ENCODE peak calls at places on chromosomes 13 and 19, in eight cellular contexts. P, Z, K, E, B, Q, S and U are unnamed samples.

GRCh38 chr19:14165986-14166385 is 29.6 kb upstream of the ASF1B start:
- DNase-seq in B (no peak), S (no peak), E (no peak), Z (no peak), P (no peak), Q (no peak), K (no peak), U (peak; percentile 56)

GRCh38 chr13:84439108-84439507 is 556.8 kb upstream of the SLITRK1 start:
- DNase-seq in Z (no peak), S (no peak), K (no peak), E (peak; percentile 54), Q (no peak), P (no peak), B (no peak), U (no peak)

GRCh38 chr19:28028881-28029280 is 1184.1 kb downstream of the UQCRFS1 start:
- DNase-seq in B (no peak), Q (no peak), Z (no peak), S (no peak), K (no peak), P (no peak), E (no peak), U (no peak)

GRCh38 chr13:83879431-83880171 is 2.7 kb downstream of the SLITRK1 start:
- DNase-seq in Q (no peak), Z (peak; percentile 32), P (no peak), K (no peak), B (no peak), E (no peak), S (no peak), U (peak; percentile 16)

GRCh38 chr13:113224486-113224885 is 15.1 kb downstream of the CUL4A start:
- DNase-seq in P (no peak), Q (no peak), S (peak; percentile 42), K (no peak), Z (no peak), E (no peak), B (no peak), U (no peak)

GRCh38 chr13:108276060-108276459 is 6.5 kb downstream of the TNFSF13B start:
- DNase-seq in E (peak; percentile 11), Q (peak; percentile 71), P (no peak), K (no peak), Z (no peak), B (no peak), S (no peak), U (no peak)

GRCh38 chr13:99572131-99572530 is 70.9 kb downstream of the TM9SF2 start:
- DNase-seq in P (no peak), B (no peak), Z (no peak), S (no peak), E (no peak), K (no peak), Q (no peak), U (no peak)

GRCh38 chr19:49014123-49014869 is 2.6 kb downstream of the LHB start:
- DNase-seq in P (no peak), S (no peak), K (no peak), B (no peak), Q (no peak), Z (no peak), E (no peak), U (no peak)

GRCh38 chr13:111038887-111039286 is 76.2 kb upstream of the ARHGEF7 start:
- DNase-seq in E (no peak), Z (no peak), S (no peak), Q (no peak), P (no peak), K (no peak), B (no peak), U (no peak)

GRCh38 chr13:24724714-24725113 is 39.3 kb upstream of the RNF17 start:
- DNase-seq in Z (no peak), K (no peak), P (no peak), E (no peak), S (no peak), Q (no peak), B (no peak), U (no peak)

GRCh38 chr13:110869231-110869804 is 45.6 kb downstream of the ANKRD10 start:
- DNase-seq in K (no peak), S (no peak), E (no peak), Q (peak; percentile 74), P (no peak), B (no peak), Z (peak; percentile 24), U (no peak)

GRCh38 chr13:91280806-91281205 is 66.7 kb upstream of the MIR17HG start:
- DNase-seq in B (no peak), K (no peak), S (peak; percentile 32), Z (no peak), P (no peak), E (no peak), Q (no peak), U (no peak)

GRCh38 chr13:21749410-21749809 is 78.5 kb downstream of the FGF9 start:
- DNase-seq in K (no peak), B (peak; percentile 71), Z (no peak), E (peak; percentile 13), Q (no peak), S (no peak), P (no peak), U (no peak)

GRCh38 chr13:45327253-45327954 is 13.6 kb downstream of the TPT1 start:
- DNase-seq in P (no peak), Q (no peak), B (no peak), S (no peak), Z (peak; percentile 38), E (no peak), K (no peak), U (no peak)

GRCh38 chr13:74575729-74576125 is 441.5 kb upstream of the KLF12 start:
- DNase-seq in S (peak; percentile 95), K (peak; percentile 28), B (no peak), Z (peak; percentile 86), Q (peak; percentile 83), P (peak; percentile 32), E (peak; percentile 43), U (peak; percentile 78)

GRCh38 chr19:37470216-37470615 is 1.1 kb downstream of the ZNF570 start:
- DNase-seq in Z (no peak), Q (no peak), B (no peak), S (no peak), P (no peak), E (peak; percentile 6), K (no peak), U (no peak)
- H3K4me3 ChIP-seq in Z (peak overlapping the region; percentile 99), Q (peak overlapping the region; percentile 93), B (peak overlapping the region; percentile 100), S (peak overlapping the region; percentile 96), P (peak overlapping the region; percentile 90), E (peak overlapping the region; percentile 98), K (peak overlapping the region; percentile 89), U (no peak overlapping the region)

GRCh38 chr19:3366104-3366760 is at the start of gene NFIC:
- DNase-seq in P (no peak), Q (peak; percentile 94), K (no peak), Z (peak; percentile 77), B (no peak), E (peak; percentile 89), S (peak; percentile 69), U (peak; percentile 90)
- H3K4me3 ChIP-seq in P (peak within 1 kb of the TSS; percentile 99), Q (peak within 1 kb of the TSS; percentile 85), K (no peak within 1 kb of the TSS), Z (peak within 1 kb of the TSS; percentile 57), B (peak within 1 kb of the TSS; percentile 76), E (peak within 1 kb of the TSS; percentile 74), S (peak within 1 kb of the TSS; percentile 74), U (peak within 1 kb of the TSS; percentile 44)

GRCh38 chr13:57638147-57638890 is 6.8 kb downstream of the PCDH17 start:
- DNase-seq in Z (no peak), B (no peak), E (no peak), Q (no peak), K (no peak), S (no peak), P (no peak), U (no peak)
- H3K4me3 ChIP-seq in Z (no peak overlapping the region), B (no peak overlapping the region), E (no peak overlapping the region), Q (no peak overlapping the region), K (no peak overlapping the region), S (no peak overlapping the region), P (no peak overlapping the region), U (no peak overlapping the region)

DNA sequence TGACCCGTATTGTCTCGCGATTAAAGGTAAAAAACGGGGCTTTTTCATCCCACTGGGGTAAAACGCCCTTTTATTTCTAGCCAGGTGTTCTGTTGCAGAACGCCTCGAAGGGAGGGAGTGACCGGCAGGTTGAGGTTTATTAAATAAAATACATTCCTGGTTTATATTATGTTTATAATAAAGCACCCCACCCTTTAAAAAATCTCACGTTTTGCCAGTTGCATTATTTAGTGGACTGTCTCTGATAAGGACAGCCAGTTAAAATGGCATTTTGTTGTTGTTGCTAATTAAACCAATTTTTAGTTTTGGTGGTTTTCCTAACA is 25.1 kb upstream of the ZNF850 start:
- DNase-seq in P (no peak), Q (no peak), Z (peak; percentile 81), K (no peak), E (no peak), S (no peak), B (no peak), U (no peak)
- H3K4me3 ChIP-seq in P (peak overlapping the region; percentile 90), Q (peak overlapping the region; percentile 79), Z (peak overlapping the region; percentile 58), K (peak overlapping the region; percentile 85), E (peak overlapping the region; percentile 99), S (peak overlapping the region; percentile 74), B (peak overlapping the region; percentile 96), U (no peak overlapping the region)

GRCh38 chr19:17938092-17938845 is 5.5 kb downstream of the CCDC124 start:
- DNase-seq in S (peak; percentile 84), K (peak; percentile 81), Q (peak; percentile 88), E (peak; percentile 82), P (no peak), Z (peak; percentile 82), B (peak; percentile 65), U (peak; percentile 94)

GRCh38 chr19:17944301-17944700 is 11.5 kb downstream of the CCDC124 start:
- DNase-seq in B (peak; percentile 77), K (no peak), S (no peak), Q (no peak), P (no peak), E (peak; percentile 35), Z (no peak), U (no peak)

GRCh38 chr19:17943284-17944221 is 10.7 kb downstream of the CCDC124 start:
- DNase-seq in S (no peak), B (no peak), Z (peak; percentile 90), E (no peak), Q (no peak), P (no peak), K (no peak), U (peak; percentile 95)

GRCh38 chr19:17942582-17943283 is 9.9 kb downstream of the CCDC124 start:
- DNase-seq in Z (peak; percentile 85), B (no peak), P (no peak), S (peak; percentile 23), Q (no peak), K (no peak), E (no peak), U (peak; percentile 81)

DNA sequence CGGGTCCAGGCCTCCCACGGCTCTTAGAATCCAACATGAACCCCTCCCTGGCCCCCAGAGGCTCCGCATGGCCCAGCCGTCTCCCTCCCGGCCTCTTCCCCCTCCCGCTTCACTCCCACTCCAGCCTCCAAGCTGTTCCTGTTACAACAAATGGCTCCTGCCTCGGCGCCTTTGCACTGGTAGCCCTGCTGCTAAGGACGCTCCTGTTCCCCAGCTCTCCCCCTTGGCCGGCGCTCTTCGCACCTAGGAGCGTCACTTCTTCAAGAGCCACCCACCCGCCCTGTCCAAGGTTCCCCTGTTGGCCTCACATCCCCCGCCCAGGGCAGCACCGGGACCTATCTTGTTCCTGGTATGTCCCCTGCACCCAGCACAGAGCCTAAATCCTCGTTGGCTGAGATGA is 9.4 kb downstream of the CCDC124 start:
- DNase-seq in Q (no peak), S (no peak), E (no peak), K (no peak), B (no peak), P (no peak), Z (peak; percentile 59), U (peak; percentile 54)
- H3K4me3 ChIP-seq in Q (no peak overlapping the region), S (no peak overlapping the region), E (no peak overlapping the region), K (no peak overlapping the region), B (no peak overlapping the region), P (no peak overlapping the region), Z (peak overlapping the region; percentile 69), U (peak overlapping the region; percentile 46)

GRCh38 chr19:1592755-1593628 is at the start of gene MBD3:
- DNase-seq in S (peak; percentile 97), Q (peak; percentile 97), Z (peak; percentile 97), P (peak; percentile 75), K (peak; percentile 88), B (peak; percentile 85), E (peak; percentile 94), U (peak; percentile 100)
- H3K4me3 ChIP-seq in S (peak within 1 kb of the TSS; percentile 100), Q (peak within 1 kb of the TSS; percentile 95), Z (peak within 1 kb of the TSS; percentile 94), P (peak within 1 kb of the TSS; percentile 85), K (peak within 1 kb of the TSS; percentile 61), B (peak within 1 kb of the TSS; percentile 90), E (peak within 1 kb of the TSS; percentile 90), U (peak within 1 kb of the TSS; percentile 96)